ENCODE peak calls at places on chromosomes 12 and 14, in eight cellular contexts. W is NCI-H2081; C is suprapubic skin; T is foreskin fibroblast; D is stimulated activated naive CD8-positive, alpha-beta T cell treated with anti-CD3 and anti-CD28 coated beads, Interleukin-15, Interleukin-2, amounts not matched to agents 100 U/mL and 50 U/mL, for 24 hours; A is HS-5; Y is brain microvascular endothelial cell; Q is astrocyte of the cerebellum. J is an unnamed sample.

GRCh38 chr12:94792690-94793089 is 142.3 kb upstream of the TMCC3 start:
- DNase-seq in W (no peak), C (no peak), T (no peak), D (no peak), A (no peak), Y (no peak), Q (no peak), J (no peak)

GRCh38 chr14:59344711-59345455 is 120.3 kb downstream of the GPR135 start:
- DNase-seq in W (no peak), C (no peak), T (no peak), D (no peak), A (no peak), Y (no peak), Q (no peak), J (no peak)

GRCh38 chr12:115660211-115660805 is 617.2 kb downstream of the MED13L start:
- DNase-seq in W (no peak), C (no peak), T (peak; percentile 57), D (no peak), A (peak; percentile 59), Y (peak; percentile 21), Q (no peak), J (peak; percentile 28)

GRCh38 chr12:77231548-77231947 is 166.2 kb upstream of the E2F7 start:
- DNase-seq in W (no peak), C (peak; percentile 85), T (peak; percentile 78), D (no peak), A (no peak), Y (no peak), Q (peak; percentile 67), J (peak; percentile 64)

GRCh38 chr14:24670594-24670993 is 36.6 kb upstream of the GZMB start:
- DNase-seq in W (no peak), C (no peak), T (no peak), D (peak; percentile 70), A (no peak), Y (no peak), Q (no peak), J (no peak)

GRCh38 chr12:97681612-97682504 is 219.3 kb downstream of the RMST start:
- DNase-seq in W (no peak), C (no peak), T (no peak), D (no peak), A (no peak), Y (no peak), Q (no peak), J (no peak)

GRCh38 chr12:85244561-85244960 is 35.5 kb upstream of the ALX1 start:
- DNase-seq in W (no peak), C (no peak), T (no peak), D (no peak), A (no peak), Y (no peak), Q (no peak), J (no peak)

GRCh38 chr12:117489671-117490070 is 128.2 kb upstream of the NOS1 start:
- DNase-seq in W (no peak), C (no peak), T (no peak), D (no peak), A (no peak), Y (no peak), Q (no peak), J (no peak)

GRCh38 chr14:36820901-36821300 is 159.2 kb downstream of the PAX9 start:
- DNase-seq in W (no peak), C (no peak), T (no peak), D (no peak), A (no peak), Y (no peak), Q (no peak), J (no peak)

GRCh38 chr12:40820794-40821484 is 128.7 kb downstream of the CNTN1 start:
- DNase-seq in W (no peak), C (no peak), T (no peak), D (no peak), A (no peak), Y (no peak), Q (no peak), J (no peak)

GRCh38 chr14:68979722-68980552 is 835 bp upstream of the ACTN1 start:
- DNase-seq in W (no peak), C (peak; percentile 87), T (no peak), D (peak; percentile 22), A (no peak), Y (no peak), Q (no peak), J (no peak)

GRCh38 chr12:45660330-45660729 is 69.2 kb upstream of the ARID2 start:
- DNase-seq in W (no peak), C (no peak), T (peak; percentile 77), D (no peak), A (peak; percentile 76), Y (peak; percentile 71), Q (peak; percentile 50), J (peak; percentile 82)

GRCh38 chr12:104680070-104680469 is 223.3 kb downstream of the CHST11 start:
- DNase-seq in W (peak; percentile 16), C (no peak), T (no peak), D (peak; percentile 34), A (no peak), Y (no peak), Q (no peak), J (no peak)